ENCODE peak calls at places on chromosomes 13 and 19, in five cellular contexts. P is neural progenitor cell, A is PC-9, R is mesendoderm, W is GM23248. E is an unnamed sample. For H3K79me2, the result is how much of the 10 kb centered on the place peaks cover.

GRCh38 chr13:110306960-110307696 is at the start of the genes COL4A1 and COL4A2:
- DNase-seq in P (peak), A (no peak), R (peak), W (peak), E (peak)

GRCh38 chr19:47494211-47494547 is 10.2 kb upstream of the KPTN start:
- DNase-seq in P (no peak), A (no peak), R (no peak), W (no peak), E (no peak)

GRCh38 chr13:25037057-25037813 is 58.7 kb upstream of the PABPC3 start:
- DNase-seq in P (peak), A (peak), R (peak), W (peak), E (peak)

GRCh38 chr19:40225440-40226305 is 816 bp downstream of the CCNP start:
- DNase-seq in P (no peak), A (no peak), R (no peak), W (peak), E (no peak)

GRCh38 chr13:45196622-45197021 is 4.2 kb downstream of the KCTD4 start:
- DNase-seq in P (no peak), A (no peak), R (no peak), W (peak), E (peak)

GRCh38 chr13:36981156-36981743 is 17.9 kb downstream of the ALG5 start:
- DNase-seq in P (peak), A (no peak), R (peak), W (peak), E (peak)

GRCh38 chr19:12606796-12607195 is 3.8 kb downstream of the ZNF490 start:
- DNase-seq in P (no peak), A (peak), R (no peak), W (peak), E (no peak)

GRCh38 chr19:14061081-14061749 is 661 bp downstream of the PALM3 start:
- DNase-seq in P (no peak), A (peak), R (no peak), W (peak), E (peak)

GRCh38 chr19:33064778-33065550 is at the start of gene RHPN2:
- DNase-seq in P (peak), A (peak), R (peak), W (peak), E (no peak)

GRCh38 chr19:40464059-40465024 is 1.2 kb downstream of the BLVRB start:
- DNase-seq in P (peak), A (peak), R (peak), W (peak), E (peak)

GRCh38 chr13:94390881-94391280 is 88.6 kb downstream of the DCT start:
- DNase-seq in P (no peak), A (no peak), R (peak), W (peak), E (peak)

GRCh38 chr19:4742717-4743646 is 19.3 kb upstream of the DPP9 start:
- DNase-seq in P (peak), A (no peak), R (peak), W (no peak), E (no peak)

GRCh38 chr13:114339779-114340534 is 25.7 kb downstream of the CHAMP1 start:
- DNase-seq in P (no peak), A (peak), R (no peak), W (peak), E (no peak)

GRCh38 chr13:32443111-32443510 is 15.2 kb upstream of the N4BP2L1 start:
- DNase-seq in P (no peak), A (no peak), R (peak), W (peak), E (no peak)

GRCh38 chr13:83831796-83832195 is 50.5 kb downstream of the SLITRK1 start:
- DNase-seq in P (no peak), A (peak), R (no peak), W (no peak), E (no peak)

GRCh38 chr19:55620410-55620809 is 4.0 kb downstream of the ZNF784 start:
- DNase-seq in P (no peak), A (no peak), R (no peak), W (no peak), E (no peak)

GRCh38 chr19:58544591-58545285 is 874 bp downstream of the TRIM28 start:
- DNase-seq in P (peak), A (no peak), R (peak), W (peak), E (no peak)

GRCh38 chr19:39845621-39846175 is 481 bp downstream of the FBL start:
- DNase-seq in P (peak), A (no peak), R (peak), W (peak), E (no peak)

GRCh38 chr19:8302357-8302691 is 5.8 kb downstream of the CD320 start:
- DNase-seq in P (no peak), A (no peak), R (no peak), W (no peak), E (no peak)

GRCh38 chr13:20424959-20425358 is 100.7 kb downstream of the CRYL1 start:
- DNase-seq in P (no peak), A (no peak), R (no peak), W (no peak), E (peak)

GRCh38 chr13:105904034-105904742 is 631.3 kb downstream of the EFNB2 start:
- DNase-seq in P (no peak), A (peak), R (no peak), W (no peak), E (no peak)

GRCh38 chr13:81395368-81395767 is 1054.4 kb upstream of the SPRY2 start:
- DNase-seq in P (peak), A (no peak), R (peak), W (no peak), E (no peak)

GRCh38 chr19:53388904-53389303 is 6.0 kb upstream of the ZNF765 start:
- DNase-seq in P (no peak), A (no peak), R (no peak), W (no peak), E (no peak)

GRCh38 chr13:44921931-44922758 is 67.1 kb downstream of the NUFIP1 start:
- DNase-seq in P (no peak), A (peak), R (no peak), W (peak), E (peak)

GRCh38 chr13:21685485-21686064 is 14.7 kb downstream of the FGF9 start:
- DNase-seq in P (no peak), A (no peak), R (no peak), W (no peak), E (no peak)

GRCh38 chr13:68176486-68176885 is 946.4 kb upstream of the PCDH9 start:
- DNase-seq in P (no peak), A (no peak), R (no peak), W (peak), E (peak)

GRCh38 chr13:68616600-68617222 is 1386.6 kb upstream of the PCDH9 start:
- DNase-seq in P (no peak), A (no peak), R (no peak), W (no peak), E (no peak)

GRCh38 chr13:27168870-27169525 is 2.6 kb downstream of the USP12 start:
- DNase-seq in P (no peak), A (no peak), R (no peak), W (peak), E (no peak)

GRCh38 chr13:103605546-103606326 is 539.5 kb upstream of the SLC10A2 start:
- DNase-seq in P (no peak), A (no peak), R (no peak), W (no peak), E (no peak)

GRCh38 chr13:113584870-113585671 is 518 bp downstream of the TFDP1 start:
- DNase-seq in P (peak), A (no peak), R (peak), W (peak), E (no peak)

GRCh38 chr19:7705387-7706187 is 3.7 kb upstream of the FCER2 start:
- DNase-seq in P (no peak), A (no peak), R (no peak), W (no peak), E (no peak)

GRCh38 chr19:20969498-20969897 is 46.4 kb downstream of the ZNF85 start:
- DNase-seq in P (no peak), A (no peak), R (no peak), W (no peak), E (no peak)

GRCh38 chr19:19115954-19116353 is 22.3 kb downstream of the TMEM161A start:
- DNase-seq in P (peak), A (no peak), R (peak), W (peak), E (no peak)

GRCh38 chr13:51844862-51845573 is at the start of gene TMEM272:
- DNase-seq in P (peak), A (no peak), R (peak), W (peak), E (no peak)

GRCh38 chr19:41995959-41996797 is 2.1 kb upstream of the ATP1A3 start:
- DNase-seq in P (peak), A (no peak), R (peak), W (peak), E (no peak)

GRCh38 chr13:101204270-101205011 is 211.9 kb downstream of the NALCN start:
- DNase-seq in P (no peak), A (no peak), R (no peak), W (peak), E (peak)

GRCh38 chr19:47391510-47392223 is 27.7 kb downstream of the MEIS3 start:
- DNase-seq in P (peak), A (peak), R (peak), W (peak), E (peak)

GRCh38 chr13:31154939-31155338 is 6.8 kb downstream of the HSPH1 start:
- DNase-seq in P (no peak), A (no peak), R (no peak), W (no peak), E (no peak)
- H3K79me2 ChIP-seq in P (under half), A (half or more), R (under half), W (half or more), E (under half)

DNA sequence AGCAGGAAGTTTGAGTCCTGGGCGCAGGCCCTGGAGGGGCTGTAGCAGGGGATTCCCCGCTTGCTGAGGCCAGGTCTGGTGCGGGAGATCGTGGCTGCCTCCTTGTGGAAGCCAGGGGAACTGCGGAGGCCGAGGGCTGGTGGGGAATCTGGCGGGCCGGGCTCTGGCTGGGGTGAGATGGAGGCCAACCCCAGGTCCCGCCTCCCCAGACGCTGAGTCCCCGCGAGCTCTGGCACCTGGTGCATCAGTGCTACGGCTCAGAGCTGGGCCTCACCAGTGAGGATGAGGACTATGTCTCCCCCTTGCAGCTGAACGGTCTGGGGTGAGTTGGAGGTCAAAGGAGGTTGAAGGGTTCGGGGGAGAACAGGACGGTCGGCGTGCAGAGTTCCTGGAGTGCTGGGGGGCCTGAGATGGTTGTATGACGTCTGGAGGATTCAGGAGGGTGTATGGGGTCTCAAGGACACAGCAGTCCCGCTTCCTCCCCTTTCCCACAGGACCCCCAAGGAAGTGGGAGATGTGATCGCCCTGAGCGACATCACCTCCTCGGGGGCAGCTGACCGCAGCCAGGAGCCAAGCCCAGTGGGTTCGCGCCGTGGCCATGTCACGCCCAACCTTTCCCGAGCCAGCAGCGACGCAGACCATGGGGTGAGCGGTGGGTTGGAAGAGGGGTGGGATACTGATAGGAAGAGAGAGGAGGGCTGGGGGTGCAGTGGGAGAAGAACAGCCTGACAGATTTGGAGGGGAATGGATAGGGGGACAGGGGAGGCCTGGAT is 13.1 kb downstream of the GRAMD1A start:
- DNase-seq in P (peak), A (no peak), R (peak), W (peak), E (peak)
- H3K4me3 ChIP-seq in P (no peak), A (no peak), R (no peak), W (no peak), E (no peak)

DNA sequence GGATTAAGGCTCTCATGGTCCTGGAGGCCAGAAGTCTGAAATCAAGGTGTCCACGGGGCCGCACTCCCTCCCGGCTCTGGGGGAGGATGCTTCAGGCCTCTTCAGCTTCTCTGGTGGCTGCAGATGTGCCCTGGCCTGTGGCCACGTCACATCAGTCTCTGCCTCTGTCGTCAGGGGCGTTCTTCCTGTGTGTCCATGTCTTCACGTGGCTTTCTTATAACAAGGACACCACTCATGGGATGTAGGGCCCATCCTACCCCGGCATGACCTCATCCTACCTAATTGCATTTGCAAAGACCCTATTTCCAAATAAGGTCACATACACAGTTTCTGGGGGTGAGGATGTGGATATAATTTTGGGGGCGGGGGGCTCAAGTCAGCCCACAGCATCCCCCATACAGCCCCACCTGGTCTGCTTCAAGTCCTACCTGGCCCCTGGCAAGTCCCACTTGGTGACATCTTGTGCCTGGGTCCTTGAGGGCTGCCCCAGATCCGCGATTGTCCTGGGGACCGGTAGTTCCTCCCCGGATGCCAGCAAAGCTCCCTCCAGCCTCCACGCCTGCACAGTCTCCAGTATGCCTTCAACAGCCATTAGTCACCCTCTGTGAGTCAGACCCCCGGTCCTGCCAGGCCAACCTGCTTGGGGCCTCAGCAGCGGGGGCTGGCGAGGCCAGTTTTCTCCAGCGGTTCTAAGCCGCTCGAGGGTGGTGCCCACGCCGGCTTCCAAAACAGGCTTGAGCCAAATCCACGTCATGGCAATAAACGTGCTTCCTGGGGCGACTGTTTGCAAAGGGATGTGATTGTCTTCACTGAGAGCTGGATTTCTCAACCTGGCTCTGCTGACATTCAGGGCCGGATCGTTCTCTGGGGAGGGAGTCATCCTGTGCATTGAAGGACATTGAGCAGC is 32.2 kb downstream of the MYO9B start:
- DNase-seq in P (no peak), A (peak), R (peak), W (peak), E (peak)
- H3K79me2 ChIP-seq in P (under half), A (half or more), R (under half), W (half or more), E (half or more)

GRCh38 chr13:28531195-28531955 is 36.4 kb upstream of the FLT1 start:
- DNase-seq in P (peak), A (no peak), R (peak), W (peak), E (no peak)
- H3K4me3 ChIP-seq in P (peak), A (no peak), R (peak), W (peak), E (peak)

GRCh38 chr19:37983916-37984315 is 76.9 kb downstream of the SIPA1L3 start:
- DNase-seq in P (no peak), A (no peak), R (no peak), W (no peak), E (no peak)
- H3K79me2 ChIP-seq in P (half or more), A (under half), R (under half), W (half or more), E (half or more)

GRCh38 chr13:97109841-97110492 is 112.2 kb upstream of the MBNL2 start:
- DNase-seq in P (peak), A (peak), R (peak), W (peak), E (peak)
- H3K4me3 ChIP-seq in P (no peak), A (peak), R (no peak), W (peak), E (no peak)

GRCh38 chr13:76894401-76895110 is 8.4 kb upstream of the KCTD12 start:
- DNase-seq in P (no peak), A (no peak), R (no peak), W (no peak), E (no peak)
- H3K79me2 ChIP-seq in P (under half), A (under half), R (under half), W (under half), E (under half)

GRCh38 chr13:46392967-46393366 is 5.9 kb upstream of the RUBCNL start:
- DNase-seq in P (no peak), A (no peak), R (no peak), W (no peak), E (no peak)
- H3K4me3 ChIP-seq in P (no peak), A (no peak), R (no peak), W (no peak), E (no peak)